ENCODE peak calls at places on chromosomes 6 and 20, in six cellular contexts. One of them, this sample, is unnamed.

GRCh38 chr6:144285798-144286502 is 815 bp downstream of the UTRN start:
- DNase-seq in heart left ventricle: peak; percentile 80
- DNase-seq in uterus: peak; percentile 68
- DNase-seq in tibial nerve: peak; percentile 57
- DNase-seq in transverse colon: peak; percentile 78
- DNase-seq in prostate gland: peak; percentile 68
- DNase-seq in this sample: peak; percentile 92

GRCh38 chr6:48199502-48199901 is 88.5 kb upstream of the PTCHD4 start:
- DNase-seq in heart left ventricle: no peak
- DNase-seq in uterus: no peak
- DNase-seq in tibial nerve: no peak
- DNase-seq in transverse colon: no peak
- DNase-seq in prostate gland: no peak
- DNase-seq in this sample: no peak

GRCh38 chr6:140921366-140922226 is 1211.1 kb upstream of the GJE1 start:
- DNase-seq in heart left ventricle: peak; percentile 21
- DNase-seq in uterus: no peak
- DNase-seq in tibial nerve: no peak
- DNase-seq in transverse colon: peak; percentile 19
- DNase-seq in prostate gland: peak; percentile 31
- DNase-seq in this sample: no peak

GRCh38 chr20:24781061-24781980 is 167.7 kb upstream of the CST7 start:
- DNase-seq in heart left ventricle: no peak
- DNase-seq in uterus: no peak
- DNase-seq in tibial nerve: no peak
- DNase-seq in transverse colon: no peak
- DNase-seq in prostate gland: no peak
- DNase-seq in this sample: peak; percentile 47

GRCh38 chr6:131948221-131948661 is 2.9 kb downstream of the CCN2 start:
- DNase-seq in heart left ventricle: no peak
- DNase-seq in uterus: no peak
- DNase-seq in tibial nerve: no peak
- DNase-seq in transverse colon: no peak
- DNase-seq in prostate gland: no peak
- DNase-seq in this sample: no peak

GRCh38 chr6:51928320-51928719 is 159.1 kb downstream of the PKHD1 start:
- DNase-seq in heart left ventricle: no peak
- DNase-seq in uterus: no peak
- DNase-seq in tibial nerve: no peak
- DNase-seq in transverse colon: no peak
- DNase-seq in prostate gland: no peak
- DNase-seq in this sample: no peak

GRCh38 chr6:85747654-85748053 is 105.0 kb upstream of the SYNCRIP start:
- DNase-seq in heart left ventricle: no peak
- DNase-seq in uterus: no peak
- DNase-seq in tibial nerve: no peak
- DNase-seq in transverse colon: no peak
- DNase-seq in prostate gland: no peak
- DNase-seq in this sample: no peak

GRCh38 chr6:165227644-165228329 is 81.6 kb downstream of the C6orf118 start:
- DNase-seq in heart left ventricle: no peak
- DNase-seq in uterus: no peak
- DNase-seq in tibial nerve: no peak
- DNase-seq in transverse colon: no peak
- DNase-seq in prostate gland: no peak
- DNase-seq in this sample: no peak

GRCh38 chr6:42090819-42091717 is 40.7 kb downstream of the TAF8 start:
- DNase-seq in heart left ventricle: no peak
- DNase-seq in uterus: no peak
- DNase-seq in tibial nerve: no peak
- DNase-seq in transverse colon: no peak
- DNase-seq in prostate gland: no peak
- DNase-seq in this sample: no peak

GRCh38 chr6:138052783-138053182 is 54.4 kb downstream of the PERP start:
- DNase-seq in heart left ventricle: no peak
- DNase-seq in uterus: no peak
- DNase-seq in tibial nerve: no peak
- DNase-seq in transverse colon: no peak
- DNase-seq in prostate gland: no peak
- DNase-seq in this sample: no peak

GRCh38 chr20:17504326-17504897 is 26.8 kb downstream of the BFSP1 start:
- DNase-seq in heart left ventricle: no peak
- DNase-seq in uterus: no peak
- DNase-seq in tibial nerve: no peak
- DNase-seq in transverse colon: no peak
- DNase-seq in prostate gland: no peak
- DNase-seq in this sample: peak; percentile 83

GRCh38 chr20:23050847-23051627 is 1.6 kb upstream of the THBD start:
- DNase-seq in heart left ventricle: peak; percentile 88
- DNase-seq in uterus: peak; percentile 61
- DNase-seq in tibial nerve: peak; percentile 81
- DNase-seq in transverse colon: peak; percentile 54
- DNase-seq in prostate gland: peak; percentile 52
- DNase-seq in this sample: peak; percentile 91

GRCh38 chr6:147806697-147807096 is 298.2 kb downstream of the SAMD5 start:
- DNase-seq in heart left ventricle: no peak
- DNase-seq in uterus: no peak
- DNase-seq in tibial nerve: no peak
- DNase-seq in transverse colon: no peak
- DNase-seq in prostate gland: no peak
- DNase-seq in this sample: no peak

GRCh38 chr6:150373260-150373701 is 4.5 kb downstream of the IYD start:
- DNase-seq in heart left ventricle: no peak
- DNase-seq in uterus: no peak
- DNase-seq in tibial nerve: no peak
- DNase-seq in transverse colon: no peak
- DNase-seq in prostate gland: no peak
- DNase-seq in this sample: no peak

GRCh38 chr6:169070506-169071176 is 183.0 kb downstream of the THBS2 start:
- DNase-seq in heart left ventricle: peak; percentile 50
- DNase-seq in uterus: peak; percentile 95
- DNase-seq in tibial nerve: peak; percentile 65
- DNase-seq in transverse colon: peak; percentile 65
- DNase-seq in prostate gland: peak; percentile 11
- DNase-seq in this sample: no peak

GRCh38 chr6:125471703-125472102 is 169.9 kb upstream of the HDDC2 start:
- DNase-seq in heart left ventricle: no peak
- DNase-seq in uterus: no peak
- DNase-seq in tibial nerve: no peak
- DNase-seq in transverse colon: no peak
- DNase-seq in prostate gland: no peak
- DNase-seq in this sample: no peak

GRCh38 chr6:136971609-136972008 is 49.5 kb downstream of the SLC35D3 start:
- DNase-seq in heart left ventricle: no peak
- DNase-seq in uterus: no peak
- DNase-seq in tibial nerve: no peak
- DNase-seq in transverse colon: no peak
- DNase-seq in prostate gland: no peak
- DNase-seq in this sample: no peak

GRCh38 chr20:63242736-63243135 is 7.0 kb downstream of the BIRC7 start:
- DNase-seq in heart left ventricle: no peak
- DNase-seq in uterus: no peak
- DNase-seq in tibial nerve: no peak
- DNase-seq in transverse colon: no peak
- DNase-seq in prostate gland: no peak
- DNase-seq in this sample: no peak

GRCh38 chr20:59016795-59017492 is 2.3 kb upstream of the TUBB1 start:
- DNase-seq in heart left ventricle: no peak
- DNase-seq in uterus: no peak
- DNase-seq in tibial nerve: no peak
- DNase-seq in transverse colon: no peak
- DNase-seq in prostate gland: no peak
- DNase-seq in this sample: no peak

GRCh38 chr6:7139835-7140470 is 32.2 kb downstream of the RREB1 start:
- DNase-seq in heart left ventricle: no peak
- DNase-seq in uterus: no peak
- DNase-seq in tibial nerve: no peak
- DNase-seq in transverse colon: no peak
- DNase-seq in prostate gland: no peak
- DNase-seq in this sample: no peak
- H3K4me1 ChIP-seq in heart left ventricle: peaks cover 30% of the 10 kb centered on the region
- H3K4me1 ChIP-seq in uterus: peaks cover 7% of the 10 kb centered on the region
- H3K4me1 ChIP-seq in tibial nerve: peaks cover 45% of the 10 kb centered on the region
- H3K4me1 ChIP-seq in transverse colon: peaks cover 85% of the 10 kb centered on the region
- H3K4me1 ChIP-seq in prostate gland: peaks cover 25% of the 10 kb centered on the region
- H3K4me1 ChIP-seq in this sample: peaks cover 99% of the 10 kb centered on the region

DNA sequence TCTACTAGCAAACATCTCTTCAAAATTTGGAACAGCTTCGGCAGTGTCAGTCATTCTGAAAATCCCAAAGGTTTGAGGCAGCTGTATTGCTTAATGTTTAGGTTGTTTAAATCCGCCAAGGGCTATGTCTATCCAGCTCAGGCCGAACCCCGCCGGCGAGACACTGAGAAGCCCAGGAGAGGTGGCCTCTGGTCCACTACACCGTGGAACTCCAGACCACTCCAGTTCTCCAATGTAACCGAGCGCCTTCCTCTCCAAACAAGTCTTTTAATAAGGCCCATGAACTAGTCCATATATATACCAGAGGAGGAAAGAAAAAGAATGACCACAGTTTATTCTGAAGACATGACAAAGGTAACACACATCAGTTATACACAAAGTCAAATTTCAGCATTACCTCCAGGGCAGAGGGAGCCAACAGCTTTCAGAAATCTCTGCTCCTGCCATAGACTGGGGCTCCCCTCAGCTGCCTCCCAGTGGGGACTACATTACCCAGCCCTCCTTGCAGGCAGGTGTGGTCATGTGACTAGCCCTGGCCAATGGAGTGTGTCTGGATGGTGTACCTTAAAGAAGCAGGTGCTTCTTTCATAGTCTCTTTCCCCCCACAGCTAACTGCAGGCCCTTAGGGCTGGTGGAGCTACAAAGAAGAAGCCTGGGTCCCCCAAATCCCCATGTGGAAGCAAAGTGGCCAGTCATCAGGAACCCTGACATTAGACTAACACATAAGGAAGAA is at the start of gene RAMACL:
- DNase-seq in heart left ventricle: no peak
- DNase-seq in uterus: no peak
- DNase-seq in tibial nerve: no peak
- DNase-seq in transverse colon: peak; percentile 52
- DNase-seq in prostate gland: no peak
- DNase-seq in this sample: peak; percentile 90
- H3K27ac ChIP-seq in heart left ventricle: no peak within 1 kb of the TSS
- H3K27ac ChIP-seq in uterus: no peak within 1 kb of the TSS
- H3K27ac ChIP-seq in tibial nerve: no peak within 1 kb of the TSS
- H3K27ac ChIP-seq in transverse colon: no peak within 1 kb of the TSS
- H3K27ac ChIP-seq in prostate gland: no peak within 1 kb of the TSS
- H3K27ac ChIP-seq in this sample: peak within 1 kb of the TSS; percentile 27

GRCh38 chr6:30213999-30214982 is 1.1 kb upstream of the TRIM26 start:
- DNase-seq in heart left ventricle: peak; percentile 88
- DNase-seq in uterus: peak; percentile 85
- DNase-seq in tibial nerve: peak; percentile 67
- DNase-seq in transverse colon: peak; percentile 91
- DNase-seq in prostate gland: peak; percentile 77
- DNase-seq in this sample: peak; percentile 98
- TF ChIP-seq POLR2A in heart left ventricle: peak; percentile 63
- TF ChIP-seq POLR2A in uterus: peak; percentile 68
- TF ChIP-seq POLR2A in tibial nerve: peak; percentile 48
- TF ChIP-seq POLR2A in transverse colon: peak; percentile 94
- TF ChIP-seq POLR2A in prostate gland: peak; percentile 72
- TF ChIP-seq POLR2A in this sample: no peak

GRCh38 chr20:49280463-49281058 is 2.7 kb upstream of the ZNFX1 start:
- DNase-seq in heart left ventricle: no peak
- DNase-seq in uterus: no peak
- DNase-seq in tibial nerve: no peak
- DNase-seq in transverse colon: no peak
- DNase-seq in prostate gland: no peak
- DNase-seq in this sample: no peak

GRCh38 chr20:49282584-49283171 is 4.8 kb upstream of the ZNFX1 start:
- DNase-seq in heart left ventricle: no peak
- DNase-seq in uterus: no peak
- DNase-seq in tibial nerve: no peak
- DNase-seq in transverse colon: no peak
- DNase-seq in prostate gland: no peak
- DNase-seq in this sample: no peak

GRCh38 chr20:49279677-49280462 is 2.0 kb upstream of the ZNFX1 start:
- DNase-seq in heart left ventricle: no peak
- DNase-seq in uterus: no peak
- DNase-seq in tibial nerve: no peak
- DNase-seq in transverse colon: no peak
- DNase-seq in prostate gland: no peak
- DNase-seq in this sample: no peak

GRCh38 chr20:49281913-49282467 is 4.1 kb upstream of the ZNFX1 start:
- DNase-seq in heart left ventricle: no peak
- DNase-seq in uterus: no peak
- DNase-seq in tibial nerve: no peak
- DNase-seq in transverse colon: no peak
- DNase-seq in prostate gland: no peak
- DNase-seq in this sample: no peak

DNA sequence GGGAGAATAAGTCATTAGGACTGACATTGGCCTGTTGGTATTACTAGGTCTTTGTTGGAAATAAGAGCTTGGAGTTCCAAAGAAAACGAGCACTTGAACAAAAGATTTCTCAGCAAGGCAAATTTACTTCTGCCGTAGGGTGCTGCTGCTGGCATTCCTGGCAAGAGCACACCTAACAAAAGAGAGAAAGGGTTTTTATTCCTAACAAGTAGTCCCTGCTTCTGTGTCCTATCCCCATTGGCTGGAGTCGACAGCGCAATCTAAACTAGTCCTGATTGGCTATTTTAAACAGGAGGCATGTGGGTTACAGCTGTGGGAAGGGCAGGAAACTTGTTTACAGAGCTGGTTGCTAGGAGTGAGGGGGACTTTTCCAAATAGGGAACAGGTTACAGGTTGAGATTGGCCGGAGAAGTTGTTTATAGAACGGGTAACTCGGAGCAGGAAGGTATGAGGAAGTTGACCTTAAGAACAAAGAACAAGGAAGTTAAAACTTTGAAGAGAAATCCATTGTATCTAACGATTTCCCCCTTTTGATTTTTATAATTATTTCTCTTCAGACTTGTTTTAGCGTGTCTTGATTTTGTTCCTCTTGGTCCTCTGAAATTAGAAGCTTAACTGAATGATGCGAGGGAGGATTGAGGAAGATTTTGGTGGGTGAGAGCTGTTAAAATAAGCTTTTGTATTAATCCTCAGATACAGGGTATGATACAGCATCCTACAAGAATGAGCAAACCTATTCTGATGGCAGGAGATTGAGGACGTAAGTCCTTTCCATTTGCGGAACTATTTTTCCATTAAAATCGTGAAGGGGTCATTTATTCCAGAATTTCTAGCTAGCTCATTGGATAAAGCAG is 3.4 kb upstream of the ZNFX1 start:
- DNase-seq in heart left ventricle: no peak
- DNase-seq in uterus: no peak
- DNase-seq in tibial nerve: no peak
- DNase-seq in transverse colon: no peak
- DNase-seq in prostate gland: no peak
- DNase-seq in this sample: no peak
- H3K4me1 ChIP-seq in heart left ventricle: peaks cover 18% of the 10 kb centered on the region
- H3K4me1 ChIP-seq in uterus: no peaks in the 10 kb centered on the region
- H3K4me1 ChIP-seq in tibial nerve: peaks cover 14% of the 10 kb centered on the region
- H3K4me1 ChIP-seq in transverse colon: peaks cover 20% of the 10 kb centered on the region
- H3K4me1 ChIP-seq in prostate gland: peaks cover 15% of the 10 kb centered on the region
- H3K4me1 ChIP-seq in this sample: peaks cover 86% of the 10 kb centered on the region

DNA sequence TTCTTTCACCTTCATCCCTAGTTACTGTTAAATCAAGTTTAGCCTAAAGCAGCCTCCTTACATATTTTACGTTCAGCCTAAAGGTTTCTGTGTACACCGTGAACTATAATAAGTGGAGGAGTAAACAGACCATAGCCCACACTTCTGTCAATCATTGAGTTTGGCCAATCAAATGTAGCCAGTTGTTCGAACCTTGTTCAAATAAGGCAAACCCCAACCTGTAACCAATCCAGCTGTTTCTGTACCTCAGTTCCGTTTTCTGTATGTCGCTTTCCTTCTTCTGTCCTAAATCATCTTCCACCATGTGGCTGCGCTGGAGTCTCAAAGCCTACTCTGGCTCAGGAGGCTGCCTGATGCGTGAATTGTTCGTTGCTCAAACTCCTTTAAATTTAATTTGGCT is 1.8 kb upstream of the FBXO30 start:
- DNase-seq in heart left ventricle: no peak
- DNase-seq in uterus: no peak
- DNase-seq in tibial nerve: no peak
- DNase-seq in transverse colon: no peak
- DNase-seq in prostate gland: no peak
- DNase-seq in this sample: no peak
- H3K27ac ChIP-seq in heart left ventricle: no peak overlapping the region
- H3K27ac ChIP-seq in uterus: peak overlapping the region; percentile 94
- H3K27ac ChIP-seq in tibial nerve: no peak overlapping the region
- H3K27ac ChIP-seq in transverse colon: peak overlapping the region; percentile 95
- H3K27ac ChIP-seq in prostate gland: no peak overlapping the region
- H3K27ac ChIP-seq in this sample: no peak overlapping the region

This sample was measured in spleen.